ENCODE peak calls at places on chromosomes 2 and 18, in six cellular contexts. T is choroid plexus epithelial cell, D is GM13977, L is cardiac muscle cell, I is K562, S is bronchial epithelial cell. N is an unnamed sample.

GRCh38 chr2:240586198-240586918 is at the start of gene CAPN10:
- DNase-seq in T (peak), D (peak), L (peak), I (peak), S (peak), N (peak)

GRCh38 chr18:78525364-78526111 is 454.1 kb upstream of the SALL3 start:
- DNase-seq in T (peak), D (no peak), L (peak), I (no peak), S (no peak), N (no peak)

GRCh38 chr18:55419132-55419938 is 168.7 kb downstream of the TCF4 start:
- DNase-seq in T (no peak), D (no peak), L (no peak), I (no peak), S (peak), N (no peak)

GRCh38 chr18:79630266-79631095 is 49.1 kb upstream of the CTDP1 start:
- DNase-seq in T (peak), D (no peak), L (no peak), I (no peak), S (no peak), N (no peak)

GRCh38 chr2:197273485-197273884 is 37.1 kb downstream of the ANKRD44 start:
- DNase-seq in T (no peak), D (no peak), L (no peak), I (no peak), S (no peak), N (no peak)

GRCh38 chr2:191165190-191165643 is 14.4 kb upstream of the STAT4 start:
- DNase-seq in T (peak), D (peak), L (peak), I (peak), S (peak), N (no peak)

GRCh38 chr2:173175222-173175621 is 99.6 kb downstream of the MAP3K20 start:
- DNase-seq in T (peak), D (no peak), L (peak), I (no peak), S (peak), N (no peak)

GRCh38 chr2:218074031-218074430 is 5.0 kb downstream of the RUFY4 start:
- DNase-seq in T (peak), D (peak), L (peak), I (peak), S (peak), N (no peak)

GRCh38 chr2:17257194-17257909 is 260.9 kb downstream of the RAD51AP2 start:
- DNase-seq in T (peak), D (no peak), L (no peak), I (no peak), S (peak), N (no peak)

GRCh38 chr2:65377556-65378307 is 54.7 kb downstream of the SPRED2 start:
- DNase-seq in T (peak), D (no peak), L (peak), I (no peak), S (peak), N (no peak)

GRCh38 chr18:36392888-36393287 is 95.4 kb downstream of the FHOD3 start:
- DNase-seq in T (no peak), D (no peak), L (no peak), I (no peak), S (no peak), N (no peak)

GRCh38 chr2:25131567-25132295 is 36.6 kb downstream of the POMC start:
- DNase-seq in T (peak), D (peak), L (peak), I (no peak), S (no peak), N (no peak)

GRCh38 chr2:238262496-238263122 is 22.8 kb upstream of the HES6 start:
- DNase-seq in T (no peak), D (no peak), L (no peak), I (no peak), S (no peak), N (no peak)

DNA sequence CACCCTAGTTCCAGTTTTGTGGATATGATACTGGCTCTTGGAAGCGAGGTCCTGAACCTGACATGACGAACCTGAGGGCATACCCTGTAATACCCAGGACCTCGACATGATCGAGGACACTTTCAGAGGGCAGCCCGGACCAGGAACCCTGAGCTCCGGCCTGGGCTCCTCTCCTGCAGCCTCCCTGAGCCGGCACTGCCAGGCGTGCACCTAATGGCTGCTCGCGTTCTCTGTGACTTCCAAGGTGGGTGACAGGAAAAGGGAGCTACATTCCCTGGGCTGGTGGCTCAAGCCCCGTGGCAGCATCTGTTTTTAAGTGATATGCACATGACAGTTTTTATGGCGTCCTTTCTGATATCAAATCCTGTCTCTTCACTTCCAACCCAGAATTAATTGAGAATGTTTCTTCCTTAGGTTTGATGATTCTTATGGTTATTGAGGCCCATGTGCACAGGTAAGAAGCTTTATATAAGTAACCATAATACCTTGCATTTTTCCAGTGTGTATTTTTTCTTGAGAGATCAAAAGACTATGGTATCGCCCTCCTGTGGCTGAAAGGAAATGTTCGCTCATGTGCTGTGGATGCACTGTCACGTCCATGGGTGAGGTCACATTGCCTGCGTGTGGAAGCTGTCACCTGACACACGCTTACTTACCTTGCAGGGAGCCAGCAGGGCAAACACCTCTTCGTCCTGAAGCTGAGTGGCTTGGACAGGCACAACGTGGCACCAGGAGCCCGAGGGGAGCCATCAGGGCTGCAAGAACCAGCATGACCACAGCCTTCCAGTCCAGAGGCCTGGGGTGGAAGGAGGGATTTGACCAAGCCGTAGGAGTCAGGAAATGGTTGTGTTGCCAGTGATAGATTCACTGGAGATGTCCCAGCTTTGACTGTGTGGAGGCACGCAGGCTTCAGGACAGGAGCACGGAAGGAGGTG is 367.4 kb upstream of the MYT1L start:
- DNase-seq in T (peak), D (no peak), L (no peak), I (peak), S (peak), N (no peak)
- TF ChIP-seq CTCF in T (no peak), D (no peak), L (no peak), I (peak), S (no peak), N (peak)

GRCh38 chr2:99152181-99152580 is 2.6 kb downstream of the TSGA10 start:
- DNase-seq in T (no peak), D (no peak), L (no peak), I (no peak), S (no peak), N (no peak)

GRCh38 chr2:99156901-99157300 is 2.1 kb downstream of the LIPT1 start:
- DNase-seq in T (no peak), D (no peak), L (no peak), I (no peak), S (no peak), N (no peak)

GRCh38 chr2:99153921-99154604 is 679 bp downstream of the TSGA10 start:
- DNase-seq in T (peak), D (no peak), L (peak), I (peak), S (peak), N (no peak)

GRCh38 chr2:99158599-99158998 is 3.8 kb downstream of the LIPT1 start:
- DNase-seq in T (no peak), D (no peak), L (no peak), I (no peak), S (no peak), N (no peak)

GRCh38 chr2:99154643-99155536 is at the start of the genes LIPT1 and TSGA10:
- DNase-seq in T (peak), D (peak), L (peak), I (peak), S (peak), N (peak)
- TF ChIP-seq CTCF in T (peak), D (no peak), L (no peak), I (peak), S (peak), N (peak)

GRCh38 chr2:235642446-235643107 is 148.7 kb downstream of the AGAP1 start:
- DNase-seq in T (peak), D (no peak), L (peak), I (peak), S (peak), N (no peak)
- TF ChIP-seq CTCF in T (peak), D (no peak), L (peak), I (peak), S (no peak), N (no peak)

DNA sequence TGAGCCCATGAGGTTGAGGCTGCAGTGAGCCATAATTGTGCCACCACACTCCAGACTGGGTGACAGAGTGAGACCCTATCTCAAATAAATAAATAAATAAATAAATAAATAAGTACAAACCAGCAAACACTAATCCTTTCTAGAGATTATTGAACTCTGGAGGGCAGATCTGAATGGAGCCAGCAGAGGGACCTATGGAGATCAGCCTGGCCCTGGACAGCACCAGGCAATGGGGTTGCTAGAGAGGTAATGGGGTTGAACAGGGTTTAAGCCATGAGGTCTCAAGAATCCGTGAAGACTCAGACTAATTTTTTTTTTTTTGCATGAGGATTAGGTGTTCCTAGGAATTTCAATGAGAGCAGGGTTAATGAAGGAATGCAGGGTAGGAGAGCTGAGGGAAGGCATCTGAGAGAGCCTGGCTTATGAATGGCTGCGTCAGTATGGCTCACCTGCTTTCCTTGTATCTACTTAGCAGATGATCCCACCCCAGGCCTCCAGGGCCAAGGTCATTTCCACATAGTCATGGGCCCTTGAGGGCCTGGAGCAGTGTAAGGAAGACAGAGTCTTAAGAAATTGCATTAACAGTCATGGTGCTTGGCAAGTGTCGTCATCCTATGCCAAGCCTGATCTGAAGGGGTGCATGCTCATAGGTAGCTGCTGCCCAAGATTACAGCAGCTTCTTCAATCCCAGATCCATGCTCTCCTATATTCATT is 34.6 kb upstream of the IL37 start:
- DNase-seq in T (no peak), D (no peak), L (no peak), I (no peak), S (peak), N (no peak)
- TF ChIP-seq CTCF in T (no peak), D (no peak), L (no peak), I (peak), S (no peak), N (no peak)

GRCh38 chr2:73708527-73708926 is 28.6 kb downstream of the TPRKB start:
- DNase-seq in T (no peak), D (no peak), L (no peak), I (no peak), S (no peak), N (no peak)
- TF ChIP-seq CTCF in T (no peak), D (no peak), L (no peak), I (no peak), S (no peak), N (no peak)

DNA sequence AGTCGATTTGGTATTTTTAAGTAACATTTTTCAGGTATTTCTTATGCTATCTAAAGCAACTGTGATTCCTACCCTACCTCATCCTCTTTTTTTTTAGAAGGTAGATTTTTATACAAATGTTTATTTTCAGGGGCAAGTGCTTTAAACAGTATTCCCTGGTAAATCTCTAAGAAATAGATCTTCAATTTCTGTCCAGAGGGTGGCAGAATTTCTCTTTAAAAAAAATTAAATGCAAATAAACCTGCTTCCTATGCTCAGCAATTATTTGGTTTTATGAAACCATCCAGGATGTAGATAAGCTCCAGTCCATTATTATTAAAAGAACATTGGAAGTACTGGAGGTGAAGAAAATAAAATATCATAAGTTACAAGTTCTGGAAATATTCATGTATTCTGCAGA is 191.9 kb downstream of the MYO3B start:
- DNase-seq in T (peak), D (no peak), L (peak), I (no peak), S (peak), N (no peak)
- TF ChIP-seq CTCF in T (no peak), D (no peak), L (peak), I (peak), S (peak), N (no peak)